ENCODE peak calls at places on chromosome 20, in nine cellular contexts. One of them, this sample, is unnamed.

GRCh38 chr20:46558511-46558959 is 8.1 kb upstream of the OCSTAMP start:
- DNase-seq in choroid plexus epithelial cell: peak
- DNase-seq in foreskin keratinocyte: peak
- DNase-seq in germinal center: no peak
- DNase-seq in stimulated activated CD4-positive, alpha-beta T cell treated with anti-CD3 and anti-CD28 coated beads, TNF-alpha, amount 100 ng/mL, for 48 hours: peak
- DNase-seq in GM10248: no peak
- DNase-seq in stomach: peak
- DNase-seq in T-helper 2 cell: no peak
- DNase-seq in iris pigment epithelial cell: peak
- DNase-seq in this sample: no peak

GRCh38 chr20:48547682-48548081 is 280.1 kb downstream of the PREX1 start:
- DNase-seq in choroid plexus epithelial cell: no peak
- DNase-seq in foreskin keratinocyte: no peak
- DNase-seq in germinal center: no peak
- DNase-seq in stimulated activated CD4-positive, alpha-beta T cell treated with anti-CD3 and anti-CD28 coated beads, TNF-alpha, amount 100 ng/mL, for 48 hours: no peak
- DNase-seq in GM10248: no peak
- DNase-seq in stomach: no peak
- DNase-seq in T-helper 2 cell: no peak
- DNase-seq in iris pigment epithelial cell: no peak
- DNase-seq in this sample: no peak

GRCh38 chr20:49937023-49937929 is 1.1 kb downstream of the RNF114 start:
- DNase-seq in choroid plexus epithelial cell: no peak
- DNase-seq in foreskin keratinocyte: peak
- DNase-seq in germinal center: peak
- DNase-seq in stimulated activated CD4-positive, alpha-beta T cell treated with anti-CD3 and anti-CD28 coated beads, TNF-alpha, amount 100 ng/mL, for 48 hours: no peak
- DNase-seq in GM10248: peak
- DNase-seq in stomach: no peak
- DNase-seq in T-helper 2 cell: no peak
- DNase-seq in iris pigment epithelial cell: no peak
- DNase-seq in this sample: no peak

GRCh38 chr20:17024513-17025105 is 202.2 kb upstream of the PCSK2 start:
- DNase-seq in choroid plexus epithelial cell: peak
- DNase-seq in foreskin keratinocyte: peak
- DNase-seq in germinal center: no peak
- DNase-seq in stimulated activated CD4-positive, alpha-beta T cell treated with anti-CD3 and anti-CD28 coated beads, TNF-alpha, amount 100 ng/mL, for 48 hours: no peak
- DNase-seq in GM10248: no peak
- DNase-seq in stomach: no peak
- DNase-seq in T-helper 2 cell: no peak
- DNase-seq in iris pigment epithelial cell: peak
- DNase-seq in this sample: no peak

GRCh38 chr20:10920396-10920795 is 246.6 kb upstream of the JAG1 start:
- DNase-seq in choroid plexus epithelial cell: no peak
- DNase-seq in foreskin keratinocyte: no peak
- DNase-seq in germinal center: no peak
- DNase-seq in stimulated activated CD4-positive, alpha-beta T cell treated with anti-CD3 and anti-CD28 coated beads, TNF-alpha, amount 100 ng/mL, for 48 hours: no peak
- DNase-seq in GM10248: no peak
- DNase-seq in stomach: no peak
- DNase-seq in T-helper 2 cell: no peak
- DNase-seq in iris pigment epithelial cell: no peak
- DNase-seq in this sample: no peak

GRCh38 chr20:59735917-59736316 is 131.6 kb downstream of the PHACTR3 start:
- DNase-seq in choroid plexus epithelial cell: no peak
- DNase-seq in foreskin keratinocyte: no peak
- DNase-seq in germinal center: no peak
- DNase-seq in stimulated activated CD4-positive, alpha-beta T cell treated with anti-CD3 and anti-CD28 coated beads, TNF-alpha, amount 100 ng/mL, for 48 hours: no peak
- DNase-seq in GM10248: no peak
- DNase-seq in stomach: no peak
- DNase-seq in T-helper 2 cell: no peak
- DNase-seq in iris pigment epithelial cell: no peak
- DNase-seq in this sample: no peak

GRCh38 chr20:42603655-42604054 is 586.1 kb downstream of the PTPRT start:
- DNase-seq in choroid plexus epithelial cell: no peak
- DNase-seq in foreskin keratinocyte: no peak
- DNase-seq in germinal center: no peak
- DNase-seq in stimulated activated CD4-positive, alpha-beta T cell treated with anti-CD3 and anti-CD28 coated beads, TNF-alpha, amount 100 ng/mL, for 48 hours: no peak
- DNase-seq in GM10248: no peak
- DNase-seq in stomach: no peak
- DNase-seq in T-helper 2 cell: no peak
- DNase-seq in iris pigment epithelial cell: no peak
- DNase-seq in this sample: no peak

GRCh38 chr20:52190437-52191131 is 995 bp downstream of the ZFP64 start:
- DNase-seq in choroid plexus epithelial cell: peak
- DNase-seq in foreskin keratinocyte: peak
- DNase-seq in germinal center: peak
- DNase-seq in stimulated activated CD4-positive, alpha-beta T cell treated with anti-CD3 and anti-CD28 coated beads, TNF-alpha, amount 100 ng/mL, for 48 hours: no peak
- DNase-seq in GM10248: peak
- DNase-seq in stomach: peak
- DNase-seq in T-helper 2 cell: peak
- DNase-seq in iris pigment epithelial cell: peak
- DNase-seq in this sample: peak

GRCh38 chr20:9516658-9516987 is 2.2 kb downstream of the LAMP5 start:
- DNase-seq in choroid plexus epithelial cell: no peak
- DNase-seq in foreskin keratinocyte: no peak
- DNase-seq in germinal center: no peak
- DNase-seq in stimulated activated CD4-positive, alpha-beta T cell treated with anti-CD3 and anti-CD28 coated beads, TNF-alpha, amount 100 ng/mL, for 48 hours: no peak
- DNase-seq in GM10248: no peak
- DNase-seq in stomach: no peak
- DNase-seq in T-helper 2 cell: no peak
- DNase-seq in iris pigment epithelial cell: no peak
- DNase-seq in this sample: no peak